ENCODE peak calls at places on chromosomes 7 and 10, in eight cellular contexts. One of them, this sample, is unnamed.

GRCh38 chr10:2592533-2592932 is 474.8 kb upstream of the PFKP start:
- DNase-seq in RWPE1: no peak
- DNase-seq in cardiac muscle cell: no peak
- DNase-seq in choroid plexus epithelial cell: no peak
- DNase-seq in tibial artery: no peak
- DNase-seq in body of pancreas: no peak
- DNase-seq in right lobe of liver: no peak
- DNase-seq in IMR-90: no peak
- DNase-seq in this sample: no peak

GRCh38 chr7:10708447-10708846 is 265.2 kb upstream of the PHF14 start:
- DNase-seq in RWPE1: no peak
- DNase-seq in cardiac muscle cell: no peak
- DNase-seq in choroid plexus epithelial cell: no peak
- DNase-seq in tibial artery: no peak
- DNase-seq in body of pancreas: peak
- DNase-seq in right lobe of liver: no peak
- DNase-seq in IMR-90: no peak
- DNase-seq in this sample: no peak

GRCh38 chr7:135714534-135715009 is 13.4 kb downstream of the SLC13A4 start:
- DNase-seq in RWPE1: peak
- DNase-seq in cardiac muscle cell: peak
- DNase-seq in choroid plexus epithelial cell: peak
- DNase-seq in tibial artery: no peak
- DNase-seq in body of pancreas: no peak
- DNase-seq in right lobe of liver: no peak
- DNase-seq in IMR-90: peak
- DNase-seq in this sample: no peak

GRCh38 chr10:94042001-94042813 is 48.5 kb downstream of the PLCE1 start:
- DNase-seq in RWPE1: peak
- DNase-seq in cardiac muscle cell: peak
- DNase-seq in choroid plexus epithelial cell: peak
- DNase-seq in tibial artery: no peak
- DNase-seq in body of pancreas: no peak
- DNase-seq in right lobe of liver: no peak
- DNase-seq in IMR-90: peak
- DNase-seq in this sample: no peak

GRCh38 chr7:1454471-1455065 is 4.7 kb downstream of the MICALL2 start:
- DNase-seq in RWPE1: no peak
- DNase-seq in cardiac muscle cell: peak
- DNase-seq in choroid plexus epithelial cell: peak
- DNase-seq in tibial artery: no peak
- DNase-seq in body of pancreas: peak
- DNase-seq in right lobe of liver: no peak
- DNase-seq in IMR-90: no peak
- DNase-seq in this sample: no peak

GRCh38 chr7:115888981-115889668 is 141.4 kb downstream of the TFEC start:
- DNase-seq in RWPE1: no peak
- DNase-seq in cardiac muscle cell: no peak
- DNase-seq in choroid plexus epithelial cell: no peak
- DNase-seq in tibial artery: no peak
- DNase-seq in body of pancreas: no peak
- DNase-seq in right lobe of liver: no peak
- DNase-seq in IMR-90: no peak
- DNase-seq in this sample: no peak

GRCh38 chr7:128672927-128673517 is 930 bp downstream of the GARIN1A start:
- DNase-seq in RWPE1: no peak
- DNase-seq in cardiac muscle cell: peak
- DNase-seq in choroid plexus epithelial cell: peak
- DNase-seq in tibial artery: no peak
- DNase-seq in body of pancreas: peak
- DNase-seq in right lobe of liver: no peak
- DNase-seq in IMR-90: peak
- DNase-seq in this sample: no peak

GRCh38 chr7:150560486-150560885 is 6.7 kb upstream of the GIMAP4 start:
- DNase-seq in RWPE1: no peak
- DNase-seq in cardiac muscle cell: no peak
- DNase-seq in choroid plexus epithelial cell: no peak
- DNase-seq in tibial artery: no peak
- DNase-seq in body of pancreas: no peak
- DNase-seq in right lobe of liver: no peak
- DNase-seq in IMR-90: no peak
- DNase-seq in this sample: no peak

GRCh38 chr10:73999703-74000102 is 1.8 kb downstream of the VCL start:
- DNase-seq in RWPE1: no peak
- DNase-seq in cardiac muscle cell: peak
- DNase-seq in choroid plexus epithelial cell: peak
- DNase-seq in tibial artery: no peak
- DNase-seq in body of pancreas: no peak
- DNase-seq in right lobe of liver: no peak
- DNase-seq in IMR-90: peak
- DNase-seq in this sample: no peak

GRCh38 chr7:100464791-100465190 is 731 bp upstream of the SPACDR start:
- DNase-seq in RWPE1: no peak
- DNase-seq in cardiac muscle cell: no peak
- DNase-seq in choroid plexus epithelial cell: no peak
- DNase-seq in tibial artery: no peak
- DNase-seq in body of pancreas: no peak
- DNase-seq in right lobe of liver: no peak
- DNase-seq in IMR-90: no peak
- DNase-seq in this sample: no peak

GRCh38 chr7:137020351-137020750 is 151.9 kb downstream of the CHRM2 start:
- DNase-seq in RWPE1: no peak
- DNase-seq in cardiac muscle cell: no peak
- DNase-seq in choroid plexus epithelial cell: peak
- DNase-seq in tibial artery: no peak
- DNase-seq in body of pancreas: no peak
- DNase-seq in right lobe of liver: no peak
- DNase-seq in IMR-90: peak
- DNase-seq in this sample: no peak

GRCh38 chr10:34809796-34810195 is 5.3 kb downstream of the PARD3 start:
- DNase-seq in RWPE1: no peak
- DNase-seq in cardiac muscle cell: no peak
- DNase-seq in choroid plexus epithelial cell: no peak
- DNase-seq in tibial artery: no peak
- DNase-seq in body of pancreas: no peak
- DNase-seq in right lobe of liver: no peak
- DNase-seq in IMR-90: peak
- DNase-seq in this sample: no peak

GRCh38 chr7:90178592-90179279 is 24.5 kb downstream of the STEAP1 start:
- DNase-seq in RWPE1: peak
- DNase-seq in cardiac muscle cell: peak
- DNase-seq in choroid plexus epithelial cell: peak
- DNase-seq in tibial artery: no peak
- DNase-seq in body of pancreas: no peak
- DNase-seq in right lobe of liver: no peak
- DNase-seq in IMR-90: peak
- DNase-seq in this sample: no peak

GRCh38 chr10:84574101-84574500 is 245.7 kb downstream of the CCSER2 start:
- DNase-seq in RWPE1: peak
- DNase-seq in cardiac muscle cell: no peak
- DNase-seq in choroid plexus epithelial cell: peak
- DNase-seq in tibial artery: no peak
- DNase-seq in body of pancreas: no peak
- DNase-seq in right lobe of liver: no peak
- DNase-seq in IMR-90: no peak
- DNase-seq in this sample: no peak

DNA sequence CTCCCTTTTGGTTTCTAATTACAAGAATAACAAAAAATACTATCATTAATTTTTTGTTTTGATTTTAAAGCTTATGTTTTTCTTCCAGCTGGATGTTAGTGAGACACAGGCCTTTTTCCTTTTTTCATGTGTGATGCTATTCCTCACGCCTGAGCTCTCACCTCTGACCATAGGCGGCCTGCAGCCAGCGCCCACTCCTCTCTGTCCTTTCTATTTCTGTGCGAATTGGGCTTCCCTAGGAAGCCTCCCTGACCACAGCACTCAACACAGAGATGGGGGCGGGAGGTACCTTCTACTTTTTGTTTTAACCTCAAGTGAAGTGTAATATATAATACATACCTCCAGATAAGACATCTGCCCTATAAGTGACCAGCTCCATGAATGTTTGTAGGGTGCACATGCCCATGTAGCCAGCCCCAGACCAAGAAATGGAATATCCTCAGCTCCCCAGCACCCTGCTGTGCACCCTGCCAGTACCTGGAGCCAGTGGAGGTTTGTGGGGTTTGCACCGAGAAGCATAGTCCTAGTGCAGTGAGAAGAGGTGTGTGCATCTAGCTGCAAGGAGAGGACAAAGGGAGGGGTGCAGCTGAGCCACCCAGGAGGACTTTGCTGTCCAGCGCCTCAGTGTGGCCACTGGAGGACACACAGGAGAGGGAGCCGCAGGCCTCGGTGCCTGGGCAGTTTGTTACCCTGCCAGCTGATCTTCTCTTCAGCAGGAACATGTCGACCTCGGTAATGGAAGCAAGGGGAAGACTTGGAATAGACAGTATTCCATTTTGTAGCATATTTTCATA is 38.5 kb downstream of the BNIP3 start:
- DNase-seq in RWPE1: no peak
- DNase-seq in cardiac muscle cell: peak
- DNase-seq in choroid plexus epithelial cell: peak
- DNase-seq in tibial artery: no peak
- DNase-seq in body of pancreas: peak
- DNase-seq in right lobe of liver: no peak
- DNase-seq in IMR-90: no peak
- DNase-seq in this sample: no peak
- TF ChIP-seq CTCF in RWPE1: peak
- TF ChIP-seq CTCF in cardiac muscle cell: peak
- TF ChIP-seq CTCF in choroid plexus epithelial cell: peak
- TF ChIP-seq CTCF in tibial artery: no peak
- TF ChIP-seq CTCF in body of pancreas: peak
- TF ChIP-seq CTCF in right lobe of liver: peak
- TF ChIP-seq CTCF in IMR-90: peak
- TF ChIP-seq CTCF in this sample: peak

DNA sequence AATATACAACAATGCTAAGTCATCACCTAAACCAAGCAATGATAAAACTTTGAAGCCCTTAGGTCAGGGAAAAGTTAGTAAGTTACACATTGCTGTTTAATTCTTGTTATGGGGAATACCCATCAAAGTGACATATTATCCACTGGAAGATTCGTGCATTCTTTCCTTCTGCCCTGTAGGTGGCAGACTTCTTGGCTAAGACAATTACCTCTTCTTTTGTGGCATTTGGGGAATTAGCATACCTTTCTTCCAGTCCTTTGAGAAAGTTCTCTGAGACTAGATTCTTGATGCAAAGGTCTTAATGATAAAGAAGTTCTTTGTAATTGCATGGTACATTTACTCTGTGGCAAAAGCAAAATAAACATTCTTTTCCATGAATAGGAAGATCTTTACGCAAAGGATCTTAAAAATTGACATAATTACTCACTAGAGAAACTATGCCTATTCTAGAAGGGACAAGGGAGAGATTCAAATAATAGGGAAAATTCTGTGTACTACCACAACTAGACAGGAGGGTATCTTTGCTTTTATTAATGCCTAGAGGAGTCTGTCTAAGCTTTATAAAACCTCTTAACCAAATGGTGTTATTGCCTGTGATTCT is 395.9 kb downstream of the GRM8 start:
- DNase-seq in RWPE1: peak
- DNase-seq in cardiac muscle cell: no peak
- DNase-seq in choroid plexus epithelial cell: peak
- DNase-seq in tibial artery: no peak
- DNase-seq in body of pancreas: no peak
- DNase-seq in right lobe of liver: no peak
- DNase-seq in IMR-90: no peak
- DNase-seq in this sample: no peak
- TF ChIP-seq CTCF in RWPE1: peak
- TF ChIP-seq CTCF in cardiac muscle cell: peak
- TF ChIP-seq CTCF in choroid plexus epithelial cell: peak
- TF ChIP-seq CTCF in tibial artery: no peak
- TF ChIP-seq CTCF in body of pancreas: peak
- TF ChIP-seq CTCF in right lobe of liver: peak
- TF ChIP-seq CTCF in IMR-90: peak
- TF ChIP-seq CTCF in this sample: peak

GRCh38 chr10:80583681-80584080 is 46.0 kb downstream of the SH2D4B start:
- DNase-seq in RWPE1: no peak
- DNase-seq in cardiac muscle cell: no peak
- DNase-seq in choroid plexus epithelial cell: peak
- DNase-seq in tibial artery: no peak
- DNase-seq in body of pancreas: no peak
- DNase-seq in right lobe of liver: no peak
- DNase-seq in IMR-90: no peak
- DNase-seq in this sample: peak
- TF ChIP-seq CTCF in RWPE1: no peak
- TF ChIP-seq CTCF in cardiac muscle cell: no peak
- TF ChIP-seq CTCF in choroid plexus epithelial cell: peak
- TF ChIP-seq CTCF in tibial artery: no peak
- TF ChIP-seq CTCF in body of pancreas: no peak
- TF ChIP-seq CTCF in right lobe of liver: no peak
- TF ChIP-seq CTCF in IMR-90: no peak
- TF ChIP-seq CTCF in this sample: no peak

GRCh38 chr10:126908225-126908624 is 3.0 kb downstream of the DOCK1 start:
- DNase-seq in RWPE1: no peak
- DNase-seq in cardiac muscle cell: no peak
- DNase-seq in choroid plexus epithelial cell: no peak
- DNase-seq in tibial artery: no peak
- DNase-seq in body of pancreas: no peak
- DNase-seq in right lobe of liver: no peak
- DNase-seq in IMR-90: no peak
- DNase-seq in this sample: no peak

GRCh38 chr10:126905776-126906703 is 812 bp downstream of the DOCK1 start:
- DNase-seq in RWPE1: peak
- DNase-seq in cardiac muscle cell: peak
- DNase-seq in choroid plexus epithelial cell: peak
- DNase-seq in tibial artery: peak
- DNase-seq in body of pancreas: peak
- DNase-seq in right lobe of liver: no peak
- DNase-seq in IMR-90: peak
- DNase-seq in this sample: no peak

GRCh38 chr10:126908729-126909526 is 3.7 kb downstream of the DOCK1 start:
- DNase-seq in RWPE1: no peak
- DNase-seq in cardiac muscle cell: no peak
- DNase-seq in choroid plexus epithelial cell: no peak
- DNase-seq in tibial artery: no peak
- DNase-seq in body of pancreas: no peak
- DNase-seq in right lobe of liver: no peak
- DNase-seq in IMR-90: no peak
- DNase-seq in this sample: no peak

GRCh38 chr10:126906704-126907422 is 1.6 kb downstream of the DOCK1 start:
- DNase-seq in RWPE1: no peak
- DNase-seq in cardiac muscle cell: no peak
- DNase-seq in choroid plexus epithelial cell: no peak
- DNase-seq in tibial artery: no peak
- DNase-seq in body of pancreas: no peak
- DNase-seq in right lobe of liver: no peak
- DNase-seq in IMR-90: no peak
- DNase-seq in this sample: no peak

DNA sequence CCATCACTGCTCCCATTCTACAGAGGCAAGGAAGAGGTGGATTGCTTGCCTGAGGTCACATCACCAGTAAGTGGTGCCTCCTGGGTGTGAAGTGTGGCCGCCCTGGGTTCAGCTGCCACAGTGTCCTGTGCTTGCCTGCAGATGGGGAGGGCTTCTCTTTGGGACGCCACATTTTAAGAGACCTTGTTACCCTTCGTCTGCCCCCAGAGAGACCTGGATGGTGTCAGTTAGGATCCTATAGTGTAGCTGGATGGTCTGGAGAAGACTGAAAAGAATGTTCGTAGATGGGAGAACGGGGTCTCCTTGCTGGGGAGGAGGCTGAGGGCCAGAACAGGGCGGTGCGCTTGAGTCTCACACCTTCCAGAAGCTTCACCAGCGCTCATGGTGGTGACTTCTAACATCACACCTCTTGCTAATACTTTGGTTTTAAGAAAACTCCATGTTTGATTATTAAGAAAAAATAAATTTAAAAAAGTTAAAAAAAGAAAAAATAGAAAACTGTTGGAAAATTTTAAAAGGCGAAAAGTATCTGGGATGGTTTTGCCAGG is 2.3 kb downstream of the DOCK1 start:
- DNase-seq in RWPE1: no peak
- DNase-seq in cardiac muscle cell: no peak
- DNase-seq in choroid plexus epithelial cell: no peak
- DNase-seq in tibial artery: no peak
- DNase-seq in body of pancreas: no peak
- DNase-seq in right lobe of liver: no peak
- DNase-seq in IMR-90: no peak
- DNase-seq in this sample: no peak
- TF ChIP-seq CTCF in RWPE1: no peak
- TF ChIP-seq CTCF in cardiac muscle cell: no peak
- TF ChIP-seq CTCF in choroid plexus epithelial cell: peak
- TF ChIP-seq CTCF in tibial artery: no peak
- TF ChIP-seq CTCF in body of pancreas: no peak
- TF ChIP-seq CTCF in right lobe of liver: no peak
- TF ChIP-seq CTCF in IMR-90: peak
- TF ChIP-seq CTCF in this sample: no peak